ENCODE peak calls at places on chromosomes 3 and 15, in nine cellular contexts. J is neural progenitor cell, S is PC-3, K is GM23248, Q is MM.1S, U is hepatocyte, Y is GM23338, C is HCT116, P is SK-N-SH. X is an unnamed sample.

GRCh38 chr3:43998841-43999805 is 242.6 kb upstream of the TOPAZ1 start:
- DNase-seq in P (peak), K (peak), C (no peak), Y (peak), Q (peak), J (peak), U (peak), S (no peak), X (peak)

GRCh38 chr15:56532766-56533455 is 68.0 kb upstream of the MNS1 start:
- DNase-seq in U (no peak), P (no peak), K (no peak), Q (peak), S (no peak), J (no peak), C (no peak), Y (no peak), X (peak)

GRCh38 chr3:77460326-77460725 is 420.4 kb downstream of the ROBO2 start:
- DNase-seq in U (no peak), Q (no peak), Y (no peak), P (no peak), S (peak), C (no peak), K (peak), J (no peak), X (no peak)

GRCh38 chr3:52827866-52828376 is 2.6 kb downstream of the ITIH4 start:
- DNase-seq in Q (no peak), U (peak), S (no peak), P (peak), K (no peak), Y (peak), J (peak), C (no peak), X (no peak)

GRCh38 chr3:50639055-50639494 is 22.1 kb downstream of the MAPKAPK3 start:
- DNase-seq in U (no peak), Y (no peak), C (no peak), S (peak), J (no peak), Q (no peak), P (no peak), K (peak), X (no peak)

GRCh38 chr15:59532770-59533379 is 78.7 kb upstream of the GCNT3 start:
- DNase-seq in K (peak), P (peak), S (peak), U (peak), C (peak), J (peak), Y (peak), Q (peak), X (peak)

GRCh38 chr3:188191460-188191859 is 37.5 kb downstream of the LPP start:
- DNase-seq in Q (no peak), P (no peak), C (no peak), J (no peak), Y (no peak), S (no peak), K (no peak), U (no peak), X (no peak)

GRCh38 chr3:168088106-168088722 is 7.5 kb downstream of the GOLIM4 start:
- DNase-seq in U (no peak), C (no peak), J (peak), S (no peak), Q (peak), Y (peak), P (no peak), K (peak), X (peak)

GRCh38 chr3:33461097-33461496 is 20.9 kb upstream of the UBP1 start:
- DNase-seq in Y (no peak), S (no peak), C (no peak), U (no peak), J (no peak), P (no peak), Q (no peak), K (no peak), X (no peak)

GRCh38 chr3:50226888-50227389 is 9.1 kb upstream of the GNAI2 start:
- DNase-seq in S (peak), K (peak), C (peak), P (no peak), J (no peak), Q (peak), U (no peak), Y (no peak), X (peak)

GRCh38 chr3:557972-558371 is 361.4 kb downstream of the CHL1 start:
- DNase-seq in Y (no peak), C (no peak), J (no peak), P (no peak), U (no peak), K (no peak), Q (peak), S (no peak), X (peak)

GRCh38 chr3:110905096-110905495 is 166.5 kb upstream of the NECTIN3 start:
- DNase-seq in P (no peak), C (no peak), U (no peak), J (no peak), K (no peak), Y (no peak), Q (no peak), S (no peak), X (no peak)

GRCh38 chr15:77030928-77031375 is 36.0 kb downstream of the PSTPIP1 start:
- DNase-seq in S (no peak), C (no peak), P (peak), Y (no peak), U (no peak), Q (no peak), J (peak), K (no peak), X (no peak)

GRCh38 chr3:108447096-108447847 is 63.1 kb downstream of the MYH15 start:
- DNase-seq in J (no peak), P (no peak), U (no peak), C (no peak), S (no peak), Q (no peak), Y (no peak), K (no peak), X (no peak)

GRCh38 chr15:86849563-86849962 is 769.9 kb downstream of the AGBL1 start:
- DNase-seq in S (no peak), Q (no peak), J (no peak), K (no peak), C (no peak), P (no peak), U (no peak), Y (no peak), X (no peak)

GRCh38 chr3:122560680-122561079 is 3.4 kb downstream of the PARP9 start:
- DNase-seq in K (peak), P (peak), C (peak), Q (peak), Y (peak), S (peak), U (peak), J (peak), X (peak)

GRCh38 chr3:53531749-53532148 is 37.3 kb downstream of the CACNA1D start:
- DNase-seq in C (peak), U (peak), K (no peak), Q (peak), Y (peak), S (peak), P (no peak), J (no peak), X (peak)

GRCh38 chr3:169218314-169218983 is 445.1 kb downstream of the MECOM start:
- DNase-seq in Q (peak), Y (peak), C (peak), U (peak), K (peak), P (peak), J (peak), S (peak), X (no peak)

GRCh38 chr3:132788299-132788698 is 66.1 kb upstream of the NPHP3 start:
- DNase-seq in J (no peak), U (peak), Y (no peak), Q (no peak), P (no peak), S (peak), K (peak), C (peak), X (no peak)

GRCh38 chr3:4757949-4758855 is 221.0 kb upstream of the BHLHE40 start:
- DNase-seq in K (no peak), C (no peak), Q (no peak), Y (peak), J (no peak), S (no peak), U (no peak), P (no peak), X (no peak)

GRCh38 chr15:25728816-25729215 is 134.3 kb downstream of the ATP10A start:
- DNase-seq in U (no peak), J (no peak), P (no peak), C (no peak), K (no peak), Q (no peak), S (no peak), Y (no peak), X (no peak)

GRCh38 chr3:94132777-94133176 is 69.9 kb downstream of the NSUN3 start:
- DNase-seq in Q (no peak), S (no peak), J (no peak), P (no peak), C (no peak), K (no peak), U (no peak), Y (peak), X (no peak)

GRCh38 chr3:142226474-142226873 is 1.1 kb upstream of the GK5 start:
- DNase-seq in C (no peak), K (peak), Q (no peak), P (no peak), U (no peak), S (no peak), Y (peak), J (peak), X (no peak)

GRCh38 chr15:64617727-64618126 is 157.3 kb downstream of the ZNF609 start:
- DNase-seq in P (no peak), K (no peak), S (no peak), C (no peak), Q (no peak), U (no peak), Y (peak), J (peak), X (no peak)

GRCh38 chr15:93584021-93584420 is 495.0 kb upstream of the RGMA start:
- DNase-seq in U (no peak), Q (no peak), S (no peak), K (no peak), P (no peak), Y (no peak), C (no peak), J (no peak), X (no peak)

GRCh38 chr3:188421836-188422540 is 268.0 kb downstream of the LPP start:
- DNase-seq in J (no peak), P (no peak), Q (peak), U (no peak), K (peak), S (no peak), Y (no peak), C (no peak), X (peak)

GRCh38 chr15:39188930-39189329 is 391.9 kb upstream of the THBS1 start:
- DNase-seq in P (no peak), S (peak), Q (no peak), U (peak), Y (no peak), K (peak), J (no peak), C (peak), X (no peak)

GRCh38 chr3:165854696-165855095 is 17.5 kb upstream of the BCHE start:
- DNase-seq in Y (peak), K (peak), P (peak), S (peak), U (peak), Q (peak), J (peak), C (no peak), X (peak)

DNA sequence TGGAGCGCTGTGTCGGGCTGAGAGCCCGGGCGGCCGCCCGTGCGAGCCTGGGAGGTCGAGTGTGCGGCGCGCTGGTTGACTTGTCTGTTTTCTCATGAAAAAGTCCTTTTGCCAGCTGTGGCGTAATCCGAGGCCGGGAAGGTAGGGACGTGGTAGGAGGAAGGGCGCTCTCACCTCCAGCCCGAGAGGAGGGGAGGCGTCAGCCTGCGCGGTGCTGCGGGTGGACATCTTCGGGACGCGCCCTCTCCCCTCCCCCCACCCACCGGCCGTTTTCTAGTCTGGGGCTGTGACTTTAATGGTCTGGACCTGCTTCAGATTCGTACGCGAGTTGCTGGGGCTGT is 573 bp downstream of the NCK1 start:
- DNase-seq in J (no peak), U (peak), Q (peak), C (peak), K (peak), Y (peak), S (peak), P (peak), X (peak)
- TF ChIP-seq EZH2phosphoT487 in J (no peak), U (no peak), Q (no peak), C (no peak), K (no peak), Y (no peak), S (no peak), P (no peak), X (no peak)

GRCh38 chr3:195270079-195270349 is 945 bp downstream of the XXYLT1 start:
- DNase-seq in J (no peak), U (no peak), K (no peak), Y (no peak), C (no peak), Q (no peak), P (no peak), S (no peak), X (no peak)

GRCh38 chr3:195270350-195271115 is 426 bp downstream of the XXYLT1 start:
- DNase-seq in Y (peak), U (peak), S (peak), P (peak), J (peak), Q (peak), C (peak), K (peak), X (peak)

GRCh38 chr3:195271116-195271858 is at the start of gene XXYLT1:
- DNase-seq in Q (peak), S (peak), U (peak), J (peak), P (peak), C (peak), Y (peak), K (peak), X (peak)

GRCh38 chr3:195268608-195269309 is 2.2 kb downstream of the XXYLT1 start:
- DNase-seq in Q (no peak), Y (no peak), C (no peak), S (no peak), P (no peak), U (no peak), J (no peak), K (no peak), X (no peak)

GRCh38 chr3:195269375-195270078 is 1.4 kb downstream of the XXYLT1 start:
- DNase-seq in P (no peak), J (no peak), U (no peak), Y (no peak), C (no peak), S (no peak), Q (no peak), K (no peak), X (peak)
- H3K4me3 ChIP-seq in P (peak), J (peak), U (peak), Y (peak), C (peak), S (peak), Q (peak), K (peak), X (peak)

GRCh38 chr15:90619468-90619867 is 89.7 kb downstream of the CRTC3 start:
- DNase-seq in S (no peak), Y (peak), Q (no peak), C (no peak), P (no peak), U (no peak), J (no peak), K (no peak), X (no peak)

GRCh38 chr15:90619939-90620338 is 90.2 kb downstream of the CRTC3 start:
- DNase-seq in P (no peak), Y (no peak), Q (no peak), S (no peak), C (no peak), U (no peak), J (no peak), K (no peak), X (no peak)

GRCh38 chr15:90617668-90618097 is 88.0 kb downstream of the CRTC3 start:
- DNase-seq in Q (no peak), J (no peak), P (no peak), C (no peak), Y (peak), U (no peak), K (peak), S (no peak), X (no peak)

GRCh38 chr15:90618330-90619136 is 88.8 kb downstream of the CRTC3 start:
- DNase-seq in J (no peak), Q (no peak), P (no peak), C (no peak), Y (no peak), S (no peak), K (peak), U (no peak), X (no peak)

DNA sequence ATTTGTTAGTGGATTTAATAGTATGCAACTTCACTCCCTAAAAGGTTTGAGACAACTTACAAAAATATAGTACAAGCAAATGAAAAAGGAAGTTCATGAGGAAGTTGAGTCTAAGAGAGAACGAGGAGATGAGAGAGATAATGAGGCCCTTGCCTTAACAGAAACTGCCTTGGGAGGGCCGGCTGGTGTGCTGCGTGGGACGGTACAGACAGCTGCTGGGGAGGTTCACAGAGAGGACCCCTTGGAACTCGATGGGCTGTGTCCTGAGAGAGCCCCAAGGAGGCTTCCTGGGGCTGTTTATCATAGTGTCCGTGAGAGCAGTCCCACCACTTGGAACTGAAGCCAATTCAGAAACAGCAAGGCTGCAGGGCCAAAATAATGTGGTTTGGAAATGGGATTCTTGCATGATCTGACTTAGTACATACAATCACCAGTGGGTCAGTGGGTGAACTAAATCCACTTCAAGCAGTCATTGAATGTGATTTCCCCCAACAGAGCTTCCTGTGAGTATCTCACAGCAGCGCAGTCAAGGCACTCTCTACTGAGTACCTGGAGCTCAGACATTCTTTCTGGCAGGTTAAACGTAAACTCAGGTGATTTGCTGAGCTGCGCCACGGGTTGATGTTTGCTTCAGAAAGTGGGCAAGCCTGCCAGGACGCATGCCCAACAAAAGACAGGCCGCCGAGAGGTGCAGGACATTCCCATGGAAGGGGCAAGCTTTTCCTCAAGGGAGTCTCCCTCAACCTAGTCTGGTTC is 90.8 kb downstream of the CRTC3 start:
- DNase-seq in P (no peak), C (no peak), S (no peak), Q (no peak), U (no peak), Y (no peak), J (no peak), K (no peak), X (peak)
- TF ChIP-seq EZH2phosphoT487 in P (no peak), C (no peak), S (no peak), Q (no peak), U (no peak), Y (no peak), J (no peak), K (no peak), X (no peak)

GRCh38 chr3:171811059-171811912 is 1.0 kb upstream of the PLD1 start:
- DNase-seq in J (no peak), Q (no peak), Y (no peak), K (peak), C (no peak), P (peak), U (peak), S (peak), X (no peak)
- H3K4me3 ChIP-seq in J (peak), Q (no peak), Y (peak), K (peak), C (peak), P (peak), U (peak), S (peak), X (no peak)

GRCh38 chr3:131735121-131735520 is 232.3 kb upstream of the MRPL3 start:
- DNase-seq in K (peak), P (no peak), Q (no peak), U (no peak), Y (no peak), S (no peak), C (no peak), J (no peak), X (no peak)
- TF ChIP-seq EZH2phosphoT487 in K (no peak), P (no peak), Q (no peak), U (no peak), Y (no peak), S (no peak), C (no peak), J (no peak), X (no peak)

GRCh38 chr3:46935168-46935858 is 41.2 kb downstream of the CCDC12 start:
- DNase-seq in C (peak), Y (peak), P (peak), J (peak), U (peak), Q (no peak), K (peak), S (peak), X (no peak)
- H3K4me3 ChIP-seq in C (no peak), Y (no peak), P (no peak), J (no peak), U (no peak), Q (no peak), K (peak), S (peak), X (no peak)

GRCh38 chr15:92290359-92290992 is 103.2 kb upstream of the ST8SIA2 start:
- DNase-seq in K (no peak), S (no peak), Y (no peak), J (no peak), U (no peak), P (no peak), C (no peak), Q (no peak), X (no peak)

GRCh38 chr15:92283813-92284212 is 109.9 kb upstream of the ST8SIA2 start:
- DNase-seq in U (no peak), P (no peak), J (no peak), C (no peak), S (no peak), Q (no peak), Y (no peak), K (no peak), X (no peak)

GRCh38 chr15:92291900-92292299 is 101.8 kb upstream of the ST8SIA2 start:
- DNase-seq in J (no peak), U (no peak), S (no peak), K (no peak), C (no peak), Y (no peak), P (no peak), Q (no peak), X (no peak)

DNA sequence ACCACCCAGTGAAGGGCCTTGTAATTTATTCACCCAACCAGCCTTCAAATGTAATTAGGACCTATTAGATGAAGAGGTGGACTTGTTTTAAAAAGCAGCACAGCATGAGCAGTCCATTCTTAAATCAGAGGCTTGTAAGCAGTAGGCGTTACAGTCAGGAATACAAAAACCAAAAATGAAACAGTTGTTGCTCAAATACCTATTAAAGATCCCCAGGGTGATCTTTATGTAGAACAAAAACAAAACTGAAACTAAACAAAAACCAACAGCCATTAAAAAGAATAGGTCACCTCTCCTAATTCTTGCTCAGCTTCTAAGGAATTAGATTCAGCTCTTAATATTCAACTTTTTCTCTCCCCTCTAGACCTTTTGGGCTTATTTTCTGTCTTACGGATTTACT is 104.9 kb upstream of the ST8SIA2 start:
- DNase-seq in U (no peak), J (no peak), Y (no peak), P (no peak), Q (peak), C (no peak), S (no peak), K (no peak), X (no peak)
- TF ChIP-seq EZH2phosphoT487 in U (no peak), J (no peak), Y (no peak), P (no peak), Q (no peak), C (no peak), S (no peak), K (no peak), X (no peak)

GRCh38 chr15:31330111-31330785 is 3.6 kb downstream of the KLF13 start:
- DNase-seq in J (no peak), K (no peak), C (no peak), P (no peak), U (no peak), Q (no peak), Y (no peak), S (no peak), X (no peak)
- H3K4me3 ChIP-seq in J (no peak), K (no peak), C (no peak), P (no peak), U (no peak), Q (peak), Y (peak), S (no peak), X (peak)

X was measured in OCI-LY7.